ENCODE peak calls at places on chromosome 18, in seven cellular contexts. L, G, J, X, Y, Q and B are unnamed samples.

GRCh38 chr18:49597152-49597551 is 35.3 kb downstream of the LIPG start:
- DNase-seq in L (no peak), G (no peak), J (no peak), X (no peak), Y (no peak), Q (no peak), B (no peak)

GRCh38 chr18:57447154-57447621 is 12.0 kb downstream of the ONECUT2 start:
- DNase-seq in L (peak; percentile 14), G (peak; percentile 28), J (peak; percentile 35), X (peak; percentile 18), Y (no peak), Q (peak; percentile 89), B (no peak)

GRCh38 chr18:49625021-49625691 is 63.3 kb downstream of the LIPG start:
- DNase-seq in L (no peak), G (peak; percentile 71), J (peak; percentile 51), X (peak; percentile 57), Y (no peak), Q (no peak), B (no peak)

GRCh38 chr18:55778731-55779460 is 190.9 kb upstream of the TCF4 start:
- DNase-seq in L (no peak), G (peak; percentile 18), J (no peak), X (no peak), Y (no peak), Q (no peak), B (no peak)

GRCh38 chr18:10381951-10382350 is 72.5 kb upstream of the APCDD1 start:
- DNase-seq in L (no peak), G (peak; percentile 55), J (no peak), X (peak; percentile 66), Y (no peak), Q (no peak), B (no peak)

GRCh38 chr18:7623681-7624080 is 56.6 kb downstream of the PTPRM start:
- DNase-seq in L (no peak), G (no peak), J (no peak), X (no peak), Y (no peak), Q (no peak), B (no peak)

GRCh38 chr18:68969027-68969426 is 171.1 kb downstream of the CCDC102B start:
- DNase-seq in L (no peak), G (no peak), J (no peak), X (no peak), Y (no peak), Q (no peak), B (no peak)

GRCh38 chr18:76495435-76496199 is 575 bp upstream of the ZNF516 start:
- DNase-seq in L (peak; percentile 40), G (peak; percentile 66), J (peak; percentile 52), X (peak; percentile 65), Y (peak; percentile 65), Q (peak; percentile 54), B (no peak)

GRCh38 chr18:8948471-8949149 is 153.9 kb upstream of the NDUFV2 start:
- DNase-seq in L (peak; percentile 76), G (peak; percentile 97), J (peak; percentile 84), X (peak; percentile 93), Y (no peak), Q (no peak), B (peak; percentile 81)

GRCh38 chr18:73043231-73044000 is 175.6 kb upstream of the NETO1 start:
- DNase-seq in L (no peak), G (no peak), J (no peak), X (no peak), Y (no peak), Q (peak; percentile 11), B (no peak)

GRCh38 chr18:13375302-13376255 is 157.0 kb downstream of the LDLRAD4 start:
- DNase-seq in L (peak; percentile 96), G (peak; percentile 94), J (peak; percentile 96), X (peak; percentile 91), Y (no peak), Q (no peak), B (peak; percentile 57)

GRCh38 chr18:55862693-55863485 is 274.9 kb upstream of the TCF4 start:
- DNase-seq in L (no peak), G (no peak), J (no peak), X (no peak), Y (no peak), Q (no peak), B (no peak)

GRCh38 chr18:80004600-80005342 is 16.4 kb upstream of the TXNL4A start:
- DNase-seq in L (no peak), G (no peak), J (no peak), X (no peak), Y (no peak), Q (no peak), B (no peak)

GRCh38 chr18:27748336-27748735 is 428.6 kb downstream of the CDH2 start:
- DNase-seq in L (no peak), G (no peak), J (no peak), X (no peak), Y (no peak), Q (no peak), B (no peak)

GRCh38 chr18:3329471-3329870 is 67.5 kb downstream of the MYL12B start:
- DNase-seq in L (no peak), G (no peak), J (no peak), X (no peak), Y (no peak), Q (no peak), B (no peak)

GRCh38 chr18:1213126-1213525 is 308.5 kb downstream of the ADCYAP1 start:
- DNase-seq in L (no peak), G (no peak), J (no peak), X (no peak), Y (no peak), Q (no peak), B (no peak)

GRCh38 chr18:70415823-70416488 is 127.1 kb downstream of the SOCS6 start:
- DNase-seq in L (no peak), G (no peak), J (no peak), X (no peak), Y (no peak), Q (no peak), B (no peak)

GRCh38 chr18:62670573-62670972 is 44.8 kb upstream of the PHLPP1 start:
- DNase-seq in L (no peak), G (no peak), J (no peak), X (no peak), Y (no peak), Q (no peak), B (no peak)

GRCh38 chr18:23627325-23627724 is 35.4 kb downstream of the ANKRD29 start:
- DNase-seq in L (peak; percentile 88), G (peak; percentile 87), J (peak; percentile 88), X (peak; percentile 91), Y (peak; percentile 37), Q (no peak), B (peak; percentile 65)

GRCh38 chr18:25144835-25145234 is 207.1 kb downstream of the ZNF521 start:
- DNase-seq in L (peak; percentile 57), G (peak; percentile 90), J (peak; percentile 88), X (peak; percentile 92), Y (peak; percentile 0), Q (no peak), B (peak; percentile 31)

GRCh38 chr18:22167471-22168151 is 1.8 kb upstream of the GATA6 start:
- DNase-seq in L (no peak), G (peak; percentile 51), J (peak; percentile 71), X (no peak), Y (no peak), Q (peak; percentile 68), B (no peak)

GRCh38 chr18:43380098-43380672 is 102.9 kb upstream of the SYT4 start:
- DNase-seq in L (no peak), G (no peak), J (no peak), X (no peak), Y (no peak), Q (no peak), B (no peak)

DNA sequence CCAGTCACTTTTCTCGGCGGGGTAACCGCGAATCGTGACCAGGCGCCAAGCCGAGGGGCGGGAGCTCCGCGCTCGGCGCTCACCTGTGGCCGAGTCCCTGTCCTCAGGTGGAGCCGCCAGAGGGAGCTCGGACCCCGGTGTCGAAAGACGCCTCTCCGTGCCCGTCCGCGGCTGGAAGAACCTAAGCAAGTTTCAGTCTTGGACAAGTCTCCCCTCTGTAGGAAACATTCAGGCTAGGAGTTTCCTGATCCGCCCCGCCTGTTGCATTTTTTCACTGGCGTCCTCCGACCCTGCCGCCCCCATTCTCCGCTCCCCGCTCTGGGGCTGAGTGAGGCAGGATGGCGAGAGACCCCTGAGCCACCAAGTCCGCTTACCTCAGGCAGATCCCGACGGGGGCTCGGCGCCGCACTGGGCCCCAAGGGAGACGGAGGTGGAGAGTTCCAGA is 511 bp downstream of the DSEL start:
- DNase-seq in L (peak; percentile 78), G (peak; percentile 82), J (peak; percentile 90), X (peak; percentile 85), Y (peak; percentile 50), Q (peak; percentile 89), B (peak; percentile 22)
- H3K4me3 ChIP-seq in L (peak overlapping the region; percentile 89), G (peak overlapping the region; percentile 94), J (peak overlapping the region; percentile 60), X (peak overlapping the region; percentile 96), Y (peak overlapping the region; percentile 70), Q (peak overlapping the region; percentile 69), B (peak overlapping the region; percentile 70)

GRCh38 chr18:37334494-37335125 is 231.0 kb downstream of the CELF4 start:
- DNase-seq in L (peak; percentile 3), G (peak; percentile 78), J (peak; percentile 45), X (peak; percentile 46), Y (no peak), Q (no peak), B (peak; percentile 4)

GRCh38 chr18:37336568-37337285 is 228.9 kb downstream of the CELF4 start:
- DNase-seq in L (no peak), G (no peak), J (no peak), X (no peak), Y (no peak), Q (no peak), B (no peak)

GRCh38 chr18:37339701-37340215 is 225.8 kb downstream of the CELF4 start:
- DNase-seq in L (no peak), G (no peak), J (no peak), X (no peak), Y (no peak), Q (no peak), B (no peak)

GRCh38 chr18:37332764-37333420 is 232.7 kb downstream of the CELF4 start:
- DNase-seq in L (no peak), G (no peak), J (no peak), X (no peak), Y (no peak), Q (no peak), B (no peak)

GRCh38 chr18:37335337-37335736 is 230.3 kb downstream of the CELF4 start:
- DNase-seq in L (no peak), G (peak; percentile 39), J (peak; percentile 2), X (no peak), Y (no peak), Q (no peak), B (no peak)
- TF ChIP-seq CTCF in L (peak; percentile 53), G (peak; percentile 23), J (peak; percentile 12), X (peak; percentile 13), Y (peak; percentile 60), Q (peak; percentile 43), B (peak; percentile 19)

DNA sequence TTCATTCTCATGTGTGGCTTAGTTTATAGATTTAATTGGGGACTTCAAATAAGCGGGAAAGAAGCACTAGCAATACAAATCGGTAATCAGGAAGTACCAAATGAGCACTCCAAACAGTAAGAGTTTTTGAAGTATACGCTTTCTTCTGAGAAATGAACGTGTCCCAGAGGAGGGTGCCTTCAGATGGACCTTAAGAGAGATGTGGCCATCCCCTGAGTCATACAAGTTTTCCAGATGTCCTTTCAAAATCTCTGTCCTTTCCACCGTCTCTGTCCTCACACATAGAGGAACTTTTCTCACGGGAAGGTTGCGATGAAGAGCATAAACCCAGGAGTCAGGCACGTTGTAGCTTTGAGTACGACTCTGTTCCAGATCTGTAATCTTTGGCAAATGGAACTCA is 1.7 kb upstream of the SMAD2 start:
- DNase-seq in L (no peak), G (no peak), J (no peak), X (no peak), Y (no peak), Q (no peak), B (no peak)
- H3K4me3 ChIP-seq in L (no peak overlapping the region), G (peak overlapping the region; percentile 62), J (no peak overlapping the region), X (no peak overlapping the region), Y (peak overlapping the region; percentile 87), Q (no peak overlapping the region), B (no peak overlapping the region)

GRCh38 chr18:78862395-78862794 is 117.2 kb upstream of the SALL3 start:
- DNase-seq in L (no peak), G (no peak), J (no peak), X (no peak), Y (no peak), Q (no peak), B (no peak)
- TF ChIP-seq CTCF in L (no peak), G (no peak), J (no peak), X (no peak), Y (no peak), Q (no peak), B (no peak)